ENCODE peak calls at places on chromosome 2, in nine cellular contexts. A is bronchial epithelial cell; G is AG08396; B is lower leg skin; O is cardiac muscle cell; L is Kasumi-1; W is stimulated activated CD4-positive, alpha-beta T cell treated with anti-CD3 and anti-CD28 coated beads, Interleukin-1b, Interleukin-23, amount 100 ng/mL, for 4 hours; V is NAMALWA; D is ovary. Y is an unnamed sample.

GRCh38 chr2:101864426-101864825 is 127.3 kb upstream of the IL1R2 start:
- DNase-seq in A (no peak), G (no peak), B (no peak), O (no peak), L (no peak), W (no peak), V (no peak), D (no peak), Y (no peak)

GRCh38 chr2:229206548-229206947 is 64.5 kb downstream of the PID1 start:
- DNase-seq in A (no peak), G (no peak), B (no peak), O (no peak), L (no peak), W (no peak), V (no peak), D (no peak), Y (no peak)

GRCh38 chr2:233865838-233866237 is 2.3 kb downstream of the MSL3B start:
- DNase-seq in A (no peak), G (no peak), B (no peak), O (no peak), L (peak), W (no peak), V (peak), D (no peak), Y (no peak)

GRCh38 chr2:152283392-152283791 is 51.6 kb upstream of the FMNL2 start:
- DNase-seq in A (peak), G (no peak), B (no peak), O (no peak), L (no peak), W (no peak), V (no peak), D (no peak), Y (no peak)

GRCh38 chr2:219722276-219722883 is 95.0 kb downstream of the SLC4A3 start:
- DNase-seq in A (peak), G (no peak), B (no peak), O (no peak), L (no peak), W (no peak), V (no peak), D (no peak), Y (no peak)

GRCh38 chr2:216474925-216475670 is 23.5 kb upstream of the RPL37A start:
- DNase-seq in A (no peak), G (no peak), B (no peak), O (no peak), L (peak), W (no peak), V (no peak), D (no peak), Y (no peak)

GRCh38 chr2:147714582-147714981 is 130.2 kb upstream of the ACVR2A start:
- DNase-seq in A (no peak), G (no peak), B (no peak), O (no peak), L (no peak), W (no peak), V (no peak), D (no peak), Y (no peak)

GRCh38 chr2:196249171-196249570 is 77.8 kb upstream of the STK17B start:
- DNase-seq in A (no peak), G (no peak), B (no peak), O (no peak), L (no peak), W (no peak), V (no peak), D (no peak), Y (peak)

GRCh38 chr2:233556756-233557736 is 9.5 kb downstream of the USP40 start:
- DNase-seq in A (peak), G (no peak), B (no peak), O (no peak), L (peak), W (no peak), V (peak), D (no peak), Y (peak)

GRCh38 chr2:23622966-23623665 is 238.1 kb downstream of the KLHL29 start:
- DNase-seq in A (no peak), G (no peak), B (no peak), O (no peak), L (no peak), W (no peak), V (no peak), D (no peak), Y (no peak)

GRCh38 chr2:14778015-14778414 is 145.5 kb downstream of the LRATD1 start:
- DNase-seq in A (peak), G (peak), B (no peak), O (no peak), L (no peak), W (no peak), V (no peak), D (no peak), Y (no peak)

GRCh38 chr2:70767699-70768584 is at the start of gene ADD2:
- DNase-seq in A (no peak), G (peak), B (no peak), O (peak), L (no peak), W (peak), V (no peak), D (no peak), Y (peak)

GRCh38 chr2:41498791-41499190 is 549.0 kb upstream of the PKDCC start:
- DNase-seq in A (peak), G (no peak), B (no peak), O (no peak), L (no peak), W (no peak), V (no peak), D (no peak), Y (no peak)

GRCh38 chr2:119407430-119408220 is 24.0 kb upstream of the TMEM37 start:
- DNase-seq in A (peak), G (peak), B (peak), O (peak), L (peak), W (no peak), V (peak), D (peak), Y (peak)

GRCh38 chr2:240136671-240137292 is 677 bp upstream of the COPS9 start:
- DNase-seq in A (no peak), G (no peak), B (no peak), O (no peak), L (peak), W (peak), V (no peak), D (peak), Y (no peak)

GRCh38 chr2:24870891-24871705 is 48.9 kb downstream of the ADCY3 start:
- DNase-seq in A (no peak), G (no peak), B (no peak), O (no peak), L (no peak), W (no peak), V (no peak), D (no peak), Y (no peak)

GRCh38 chr2:241009601-241010530 is 11.4 kb downstream of the SNED1 start:
- DNase-seq in A (peak), G (peak), B (peak), O (no peak), L (peak), W (no peak), V (no peak), D (peak), Y (peak)

GRCh38 chr2:24124003-24124585 is 825 bp downstream of the FAM228B start:
- DNase-seq in A (no peak), G (no peak), B (no peak), O (no peak), L (peak), W (no peak), V (no peak), D (no peak), Y (peak)

GRCh38 chr2:181120625-181121024 is 140.2 kb downstream of the UBE2E3 start:
- DNase-seq in A (no peak), G (no peak), B (no peak), O (no peak), L (no peak), W (no peak), V (no peak), D (no peak), Y (no peak)

GRCh38 chr2:113178069-113178468 is 4.3 kb downstream of the PSD4 start:
- DNase-seq in A (no peak), G (no peak), B (no peak), O (no peak), L (no peak), W (no peak), V (no peak), D (no peak), Y (no peak)

GRCh38 chr2:215499330-215499729 is 63.5 kb upstream of the FN1 start:
- DNase-seq in A (no peak), G (no peak), B (no peak), O (no peak), L (no peak), W (no peak), V (no peak), D (no peak), Y (no peak)

GRCh38 chr2:217040099-217040498 is 180.2 kb upstream of the TNP1 start:
- DNase-seq in A (no peak), G (no peak), B (no peak), O (no peak), L (no peak), W (no peak), V (no peak), D (no peak), Y (no peak)

GRCh38 chr2:234257859-234258561 is 207.5 kb downstream of the SPP2 start:
- DNase-seq in A (peak), G (peak), B (peak), O (peak), L (no peak), W (no peak), V (no peak), D (no peak), Y (peak)

GRCh38 chr2:102005989-102006885 is 14.5 kb downstream of the IL1R2 start:
- DNase-seq in A (peak), G (peak), B (no peak), O (peak), L (peak), W (no peak), V (peak), D (peak), Y (no peak)

GRCh38 chr2:217804786-217805678 is 197.8 kb downstream of the TNS1 start:
- DNase-seq in A (no peak), G (no peak), B (no peak), O (no peak), L (no peak), W (no peak), V (peak), D (no peak), Y (no peak)

GRCh38 chr2:136305517-136306192 is 187.7 kb upstream of the CXCR4 start:
- DNase-seq in A (no peak), G (no peak), B (no peak), O (no peak), L (no peak), W (peak), V (peak), D (no peak), Y (no peak)

GRCh38 chr2:110657721-110658305 is 20.1 kb downstream of the BUB1 start:
- DNase-seq in A (peak), G (no peak), B (no peak), O (no peak), L (no peak), W (no peak), V (no peak), D (no peak), Y (no peak)

GRCh38 chr2:120776649-120777048 is 41.0 kb downstream of the GLI2 start:
- DNase-seq in A (no peak), G (no peak), B (no peak), O (no peak), L (no peak), W (no peak), V (no peak), D (no peak), Y (no peak)

GRCh38 chr2:217903859-217904613 is 98.8 kb downstream of the TNS1 start:
- DNase-seq in A (no peak), G (peak), B (peak), O (no peak), L (no peak), W (no peak), V (no peak), D (peak), Y (no peak)

GRCh38 chr2:8640498-8640897 is 41.4 kb upstream of the ID2 start:
- DNase-seq in A (no peak), G (no peak), B (no peak), O (no peak), L (no peak), W (no peak), V (no peak), D (no peak), Y (no peak)

GRCh38 chr2:189624648-189625355 is 36.5 kb upstream of the ASNSD1 start:
- DNase-seq in A (peak), G (no peak), B (no peak), O (no peak), L (no peak), W (no peak), V (no peak), D (no peak), Y (no peak)

GRCh38 chr2:44981714-44982108 is 27.5 kb downstream of the SIX2 start:
- DNase-seq in A (peak), G (peak), B (peak), O (peak), L (peak), W (peak), V (peak), D (peak), Y (peak)

GRCh38 chr2:109450574-109451265 is 163.0 kb downstream of the SEPTIN10 start:
- DNase-seq in A (no peak), G (no peak), B (no peak), O (no peak), L (no peak), W (no peak), V (no peak), D (no peak), Y (no peak)

GRCh38 chr2:132876745-132877391 is 206.9 kb upstream of the LYPD1 start:
- DNase-seq in A (no peak), G (peak), B (no peak), O (no peak), L (no peak), W (no peak), V (no peak), D (no peak), Y (no peak)